ENCODE peak calls at places on chromosome 1, in nine cellular contexts. K is A549; Z is K562; T is mesendoderm; Q is pancreas; A is sigmoid colon; Y is CD4-positive, alpha-beta memory T cell; P is H1; V is HCT116. G is an unnamed sample.

GRCh38 chr1:27536767-27537166 is 46.8 kb upstream of the WASF2 start:
- DNase-seq in K (peak; percentile 46), Z (no peak), T (peak; percentile 95), Q (no peak), A (peak; percentile 91), Y (no peak), P (no peak), V (no peak), G (peak; percentile 84)

GRCh38 chr1:22870201-22870871 is 102.3 kb downstream of the LACTBL1 start:
- DNase-seq in K (no peak), Z (no peak), T (no peak), Q (no peak), A (no peak), Y (no peak), P (no peak), V (no peak), G (peak; percentile 68)

GRCh38 chr1:66446261-66447001 is 87.5 kb upstream of the SGIP1 start:
- DNase-seq in K (peak; percentile 68), Z (peak; percentile 57), T (peak; percentile 70), Q (no peak), A (no peak), Y (peak; percentile 74), P (no peak), V (peak; percentile 74), G (no peak)

GRCh38 chr1:79662596-79662995 is 656.1 kb upstream of the ADGRL4 start:
- DNase-seq in K (no peak), Z (no peak), T (no peak), Q (no peak), A (no peak), Y (no peak), P (no peak), V (no peak), G (no peak)

GRCh38 chr1:10918531-10918930 is 93.9 kb upstream of the TARDBP start:
- DNase-seq in K (no peak), Z (no peak), T (no peak), Q (no peak), A (no peak), Y (no peak), P (no peak), V (no peak), G (no peak)

GRCh38 chr1:93965888-93966287 is 56.7 kb upstream of the GCLM start:
- DNase-seq in K (no peak), Z (no peak), T (no peak), Q (no peak), A (no peak), Y (no peak), P (no peak), V (no peak), G (no peak)

GRCh38 chr1:217272385-217272784 is 358.5 kb downstream of the GPATCH2 start:
- DNase-seq in K (no peak), Z (no peak), T (no peak), Q (no peak), A (no peak), Y (no peak), P (no peak), V (no peak), G (no peak)

GRCh38 chr1:110214454-110215404 is 4.6 kb downstream of the KCNC4 start:
- DNase-seq in K (no peak), Z (no peak), T (no peak), Q (peak; percentile 58), A (no peak), Y (no peak), P (no peak), V (no peak), G (no peak)

GRCh38 chr1:160258177-160258798 is 4.1 kb downstream of the DCAF8 start:
- DNase-seq in K (no peak), Z (no peak), T (no peak), Q (no peak), A (no peak), Y (no peak), P (no peak), V (no peak), G (no peak)

GRCh38 chr1:230315099-230315498 is 111.0 kb downstream of the PGBD5 start:
- DNase-seq in K (no peak), Z (no peak), T (no peak), Q (no peak), A (peak; percentile 40), Y (no peak), P (no peak), V (no peak), G (no peak)

GRCh38 chr1:91778964-91779363 is 107.0 kb downstream of the TGFBR3 start:
- DNase-seq in K (no peak), Z (no peak), T (no peak), Q (no peak), A (no peak), Y (no peak), P (no peak), V (no peak), G (no peak)

GRCh38 chr1:3154081-3154795 is 85.2 kb downstream of the PRDM16 start:
- DNase-seq in K (no peak), Z (no peak), T (no peak), Q (no peak), A (no peak), Y (no peak), P (no peak), V (no peak), G (no peak)
- H3K4me1 ChIP-seq in K (no peaks in the 10 kb centered on the region), Z (no peaks in the 10 kb centered on the region), T (no peaks in the 10 kb centered on the region), Q (no peaks in the 10 kb centered on the region), A (no peaks in the 10 kb centered on the region), Y (no peaks in the 10 kb centered on the region), P (no peaks in the 10 kb centered on the region), V (no peaks in the 10 kb centered on the region), G (no peaks in the 10 kb centered on the region)

GRCh38 chr1:167501513-167502191 is 16.7 kb downstream of the CD247 start:
- DNase-seq in K (no peak), Z (peak; percentile 22), T (no peak), Q (no peak), A (peak; percentile 4), Y (no peak), P (no peak), V (no peak), G (no peak)
- H3K4me1 ChIP-seq in K (no peaks in the 10 kb centered on the region), Z (no peaks in the 10 kb centered on the region), T (peaks cover 8% of the 10 kb centered on the region), Q (no peaks in the 10 kb centered on the region), A (no peaks in the 10 kb centered on the region), Y (peaks cover 100% of the 10 kb centered on the region), P (peaks cover 12% of the 10 kb centered on the region), V (no peaks in the 10 kb centered on the region), G (no peaks in the 10 kb centered on the region)

GRCh38 chr1:9326596-9326995 is 33.9 kb downstream of the SPSB1 start:
- DNase-seq in K (no peak), Z (no peak), T (no peak), Q (no peak), A (no peak), Y (no peak), P (no peak), V (no peak), G (peak; percentile 56)
- H3K4me1 ChIP-seq in K (peaks cover 61% of the 10 kb centered on the region), Z (no peaks in the 10 kb centered on the region), T (no peaks in the 10 kb centered on the region), Q (no peaks in the 10 kb centered on the region), A (peaks cover 60% of the 10 kb centered on the region), Y (no peaks in the 10 kb centered on the region), P (no peaks in the 10 kb centered on the region), V (peaks cover 5% of the 10 kb centered on the region), G (peaks cover 33% of the 10 kb centered on the region)

GRCh38 chr1:99600782-99601181 is 45.1 kb upstream of the PALMD start:
- DNase-seq in K (peak; percentile 16), Z (peak; percentile 21), T (no peak), Q (no peak), A (no peak), Y (no peak), P (no peak), V (no peak), G (no peak)

GRCh38 chr1:99602404-99602969 is 43.4 kb upstream of the PALMD start:
- DNase-seq in K (no peak), Z (no peak), T (no peak), Q (no peak), A (no peak), Y (no peak), P (no peak), V (no peak), G (no peak)

GRCh38 chr1:99598738-99599411 is 47.0 kb upstream of the PALMD start:
- DNase-seq in K (no peak), Z (peak; percentile 40), T (no peak), Q (no peak), A (no peak), Y (no peak), P (no peak), V (no peak), G (peak; percentile 47)

GRCh38 chr1:99601709-99602403 is 44.1 kb upstream of the PALMD start:
- DNase-seq in K (no peak), Z (no peak), T (no peak), Q (no peak), A (no peak), Y (no peak), P (no peak), V (no peak), G (no peak)

DNA sequence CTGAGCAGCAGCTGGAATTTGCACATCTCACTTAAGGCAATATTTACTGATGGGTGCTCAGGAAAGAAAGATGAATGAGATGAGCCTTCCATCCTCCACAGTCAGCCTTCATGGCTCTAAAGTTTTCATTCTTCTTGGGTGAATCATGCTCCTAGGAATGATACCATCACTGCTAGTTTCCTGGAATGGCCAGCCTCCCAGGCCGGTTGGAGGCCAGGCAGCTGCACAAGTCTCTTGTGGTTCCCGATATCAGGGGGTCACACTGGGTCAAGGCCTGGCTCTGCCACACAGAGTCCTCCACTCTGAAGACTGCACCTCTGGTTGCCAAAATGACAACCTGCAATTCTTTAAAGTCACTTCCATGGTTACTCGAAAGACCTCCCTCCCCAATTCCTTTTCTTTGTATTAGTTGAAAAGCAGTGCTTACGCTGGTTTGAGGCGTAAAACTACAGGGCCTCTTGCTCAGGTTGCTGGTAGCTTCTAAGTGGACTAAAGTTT is 46.2 kb upstream of the PALMD start:
- DNase-seq in K (peak; percentile 80), Z (peak; percentile 96), T (peak; percentile 64), Q (no peak), A (no peak), Y (no peak), P (no peak), V (peak; percentile 0), G (peak; percentile 83)
- H3K4me1 ChIP-seq in K (peaks cover 32% of the 10 kb centered on the region), Z (peaks cover 31% of the 10 kb centered on the region), T (no peaks in the 10 kb centered on the region), Q (no peaks in the 10 kb centered on the region), A (no peaks in the 10 kb centered on the region), Y (no peaks in the 10 kb centered on the region), P (no peaks in the 10 kb centered on the region), V (no peaks in the 10 kb centered on the region), G (peaks cover 9% of the 10 kb centered on the region)

DNA sequence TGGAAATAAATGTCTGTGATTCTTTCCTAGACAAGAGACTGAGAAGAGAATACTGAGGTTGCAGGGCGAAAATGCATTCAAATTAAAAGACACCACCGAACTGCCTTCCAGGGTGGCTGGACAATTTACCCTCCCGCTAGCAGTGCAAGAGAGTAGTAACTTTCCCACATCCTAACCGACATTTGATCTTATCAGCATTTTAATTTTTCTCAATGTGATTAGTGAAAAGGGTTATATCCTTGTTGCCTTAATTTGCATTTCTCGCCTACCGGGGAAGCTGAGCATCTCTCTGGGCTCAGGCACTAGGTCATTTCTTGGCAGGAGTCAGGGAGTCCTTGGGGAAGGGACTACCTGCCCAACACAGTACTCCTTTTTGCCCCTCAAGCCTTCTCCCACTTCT is 2.8 kb downstream of the TNFRSF8 start:
- DNase-seq in K (no peak), Z (no peak), T (no peak), Q (no peak), A (no peak), Y (peak; percentile 31), P (no peak), V (no peak), G (no peak)
- H3K4me1 ChIP-seq in K (no peaks in the 10 kb centered on the region), Z (peaks cover 31% of the 10 kb centered on the region), T (peaks cover 2% of the 10 kb centered on the region), Q (no peaks in the 10 kb centered on the region), A (peaks cover 8% of the 10 kb centered on the region), Y (peaks cover 64% of the 10 kb centered on the region), P (peaks cover 22% of the 10 kb centered on the region), V (peaks cover 3% of the 10 kb centered on the region), G (peaks cover 12% of the 10 kb centered on the region)